ENCODE peak calls at places on chromosomes 12 and 14, in four cellular contexts. One of them, this sample, is unnamed.

GRCh38 chr12:119204137-119204536 is 25.4 kb downstream of the HSPB8 start:
- DNase-seq in PC-3: no peak
- DNase-seq in heart right ventricle: peak
- DNase-seq in AG10803: no peak
- DNase-seq in this sample: no peak

GRCh38 chr12:121295746-121296617 is 527 bp downstream of the CAMKK2 start:
- DNase-seq in heart right ventricle: peak
- DNase-seq in AG10803: peak
- DNase-seq in PC-3: peak
- DNase-seq in this sample: peak

GRCh38 chr14:72518809-72519377 is 375.0 kb downstream of the DPF3 start:
- DNase-seq in AG10803: no peak
- DNase-seq in PC-3: no peak
- DNase-seq in heart right ventricle: no peak
- DNase-seq in this sample: peak

GRCh38 chr14:92103363-92103762 is 3.0 kb downstream of the ATXN3 start:
- DNase-seq in PC-3: no peak
- DNase-seq in heart right ventricle: no peak
- DNase-seq in AG10803: no peak
- DNase-seq in this sample: no peak

GRCh38 chr14:102592969-102593840 is 756 bp downstream of the RCOR1 start:
- DNase-seq in AG10803: no peak
- DNase-seq in PC-3: peak
- DNase-seq in heart right ventricle: peak
- DNase-seq in this sample: peak

GRCh38 chr12:108332791-108333382 is 6.2 kb downstream of the CMKLR1 start:
- DNase-seq in PC-3: no peak
- DNase-seq in heart right ventricle: peak
- DNase-seq in AG10803: no peak
- DNase-seq in this sample: peak

GRCh38 chr14:33057585-33057984 is 118.9 kb downstream of the NPAS3 start:
- DNase-seq in heart right ventricle: no peak
- DNase-seq in AG10803: no peak
- DNase-seq in PC-3: peak
- DNase-seq in this sample: no peak

GRCh38 chr12:62963642-62964041 is 28.7 kb upstream of the PPM1H start:
- DNase-seq in heart right ventricle: no peak
- DNase-seq in AG10803: no peak
- DNase-seq in PC-3: no peak
- DNase-seq in this sample: no peak

GRCh38 chr12:93333828-93334227 is 43.9 kb upstream of the NUDT4 start:
- DNase-seq in AG10803: no peak
- DNase-seq in heart right ventricle: no peak
- DNase-seq in PC-3: no peak
- DNase-seq in this sample: no peak

GRCh38 chr14:61337893-61338292 is 16.5 kb downstream of the PRKCH start:
- DNase-seq in AG10803: no peak
- DNase-seq in heart right ventricle: no peak
- DNase-seq in PC-3: no peak
- DNase-seq in this sample: peak

GRCh38 chr12:104620761-104621531 is 164.2 kb downstream of the CHST11 start:
- DNase-seq in heart right ventricle: no peak
- DNase-seq in PC-3: no peak
- DNase-seq in AG10803: no peak
- DNase-seq in this sample: no peak

GRCh38 chr12:38776657-38777056 is 128.7 kb downstream of the CPNE8 start:
- DNase-seq in AG10803: no peak
- DNase-seq in heart right ventricle: no peak
- DNase-seq in PC-3: peak
- DNase-seq in this sample: no peak

GRCh38 chr14:105940534-105941225 is 414.3 kb downstream of the TMEM121 start:
- DNase-seq in PC-3: no peak
- DNase-seq in AG10803: no peak
- DNase-seq in heart right ventricle: no peak
- DNase-seq in this sample: no peak
- H3K4me3 ChIP-seq in PC-3: no peak
- H3K4me3 ChIP-seq in AG10803: no peak
- H3K4me3 ChIP-seq in heart right ventricle: no peak
- H3K4me3 ChIP-seq in this sample: no peak

GRCh38 chr14:95431199-95432145 is 85.0 kb downstream of the SYNE3 start:
- DNase-seq in AG10803: peak
- DNase-seq in PC-3: peak
- DNase-seq in heart right ventricle: no peak
- DNase-seq in this sample: peak
- TF ChIP-seq CTCF in AG10803: peak
- TF ChIP-seq CTCF in PC-3: peak
- TF ChIP-seq CTCF in heart right ventricle: peak
- TF ChIP-seq CTCF in this sample: peak

GRCh38 chr12:41917181-41917580 is 227.5 kb downstream of the GXYLT1 start:
- DNase-seq in PC-3: no peak
- DNase-seq in AG10803: no peak
- DNase-seq in heart right ventricle: no peak
- DNase-seq in this sample: no peak

GRCh38 chr12:41919526-41920305 is 225.0 kb downstream of the GXYLT1 start:
- DNase-seq in AG10803: no peak
- DNase-seq in PC-3: no peak
- DNase-seq in heart right ventricle: no peak
- DNase-seq in this sample: no peak

GRCh38 chr12:41917827-41918445 is 226.7 kb downstream of the GXYLT1 start:
- DNase-seq in AG10803: no peak
- DNase-seq in heart right ventricle: no peak
- DNase-seq in PC-3: peak
- DNase-seq in this sample: no peak

GRCh38 chr12:41923351-41923750 is 221.3 kb downstream of the GXYLT1 start:
- DNase-seq in AG10803: no peak
- DNase-seq in heart right ventricle: no peak
- DNase-seq in PC-3: no peak
- DNase-seq in this sample: no peak

DNA sequence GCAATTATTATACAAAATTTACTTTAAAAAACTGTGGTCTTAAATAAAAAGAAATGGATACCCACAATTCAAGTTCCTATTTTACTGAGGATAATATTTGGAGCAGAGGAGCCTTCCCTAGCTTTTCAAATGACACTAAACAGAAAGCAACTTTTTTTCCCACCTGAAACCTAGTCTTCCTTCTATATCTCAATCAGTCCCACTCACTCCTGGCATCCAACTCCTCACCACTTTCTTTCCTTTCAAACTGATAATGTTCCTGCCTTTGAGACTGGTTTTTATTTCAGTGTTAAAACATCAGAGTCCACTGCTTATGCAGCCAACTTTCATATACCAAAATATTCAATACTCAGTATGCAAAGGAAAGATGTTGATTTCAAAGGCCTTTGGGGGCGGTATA is 225.6 kb downstream of the GXYLT1 start:
- DNase-seq in heart right ventricle: no peak
- DNase-seq in AG10803: no peak
- DNase-seq in PC-3: no peak
- DNase-seq in this sample: no peak
- H3K4me3 ChIP-seq in heart right ventricle: no peak
- H3K4me3 ChIP-seq in AG10803: no peak
- H3K4me3 ChIP-seq in PC-3: no peak
- H3K4me3 ChIP-seq in this sample: no peak

GRCh38 chr12:109944975-109945374 is 44.9 kb downstream of the TCHP start:
- DNase-seq in heart right ventricle: peak
- DNase-seq in AG10803: peak
- DNase-seq in PC-3: no peak
- DNase-seq in this sample: no peak
- TF ChIP-seq CTCF in heart right ventricle: peak
- TF ChIP-seq CTCF in AG10803: no peak
- TF ChIP-seq CTCF in PC-3: no peak
- TF ChIP-seq CTCF in this sample: no peak

DNA sequence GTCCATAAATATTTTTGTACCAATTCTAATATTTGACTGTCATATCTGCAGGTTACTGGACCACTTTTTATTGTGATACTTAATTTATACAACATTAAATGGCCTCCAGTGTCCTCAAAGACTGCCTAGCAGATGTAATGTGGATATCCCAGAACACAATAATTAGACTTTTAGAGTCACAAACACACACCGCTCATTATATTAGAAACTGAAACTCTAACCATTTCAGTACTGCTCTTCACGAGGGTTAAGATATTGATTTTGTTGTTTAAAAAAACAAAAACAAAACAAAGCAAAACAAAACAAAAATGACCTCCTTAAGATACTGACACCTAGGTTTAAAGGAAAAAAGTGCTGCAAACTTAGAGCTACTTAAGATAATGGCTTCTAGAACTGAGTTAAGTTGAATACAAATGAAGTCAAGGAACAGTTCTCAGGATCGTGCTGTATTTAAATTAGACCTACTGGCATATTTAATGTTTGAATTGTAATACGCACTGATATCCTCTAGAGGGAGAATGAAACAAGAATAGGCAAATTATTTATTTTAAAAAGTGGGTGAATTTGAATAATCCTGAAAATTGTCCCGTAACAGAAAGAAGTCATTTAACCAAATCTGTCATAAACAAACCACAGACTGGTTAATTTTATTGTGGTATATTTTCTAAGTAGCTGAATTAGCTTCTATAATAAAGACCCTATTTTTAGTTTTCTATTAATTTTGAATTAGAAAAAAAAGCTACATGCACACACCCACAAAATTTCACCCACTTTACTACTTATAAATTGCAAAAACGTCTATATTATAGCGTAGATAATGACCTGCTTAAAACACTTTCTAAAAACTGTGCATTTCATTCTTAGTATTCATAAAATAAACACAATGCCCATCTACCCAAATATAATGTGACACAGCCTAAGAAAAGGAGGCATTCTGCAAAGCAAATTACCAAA is 395.2 kb upstream of the DCN start:
- DNase-seq in AG10803: peak
- DNase-seq in PC-3: peak
- DNase-seq in heart right ventricle: no peak
- DNase-seq in this sample: peak
- H3K4me3 ChIP-seq in AG10803: peak
- H3K4me3 ChIP-seq in PC-3: peak
- H3K4me3 ChIP-seq in heart right ventricle: peak
- H3K4me3 ChIP-seq in this sample: peak

DNA sequence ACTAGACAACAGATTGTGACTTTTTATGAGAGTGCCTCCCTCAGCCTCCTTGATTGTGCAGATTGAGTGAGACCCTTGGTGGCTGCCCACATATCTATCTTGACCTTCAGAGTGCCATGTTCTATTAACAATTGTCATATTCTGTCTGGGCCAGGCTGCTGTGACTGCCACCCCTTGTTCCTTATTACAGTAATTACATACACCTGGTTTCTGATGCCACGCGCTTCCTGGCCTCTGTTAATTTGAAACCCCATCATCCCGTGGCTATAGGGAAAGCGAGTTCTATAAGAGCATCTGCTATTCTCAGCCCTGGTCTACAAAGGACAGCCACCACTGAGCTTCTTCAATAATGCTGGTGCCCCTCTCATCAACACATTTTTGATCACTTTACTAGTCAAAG is 228.7 kb downstream of the PCNX1 start:
- DNase-seq in AG10803: no peak
- DNase-seq in PC-3: no peak
- DNase-seq in heart right ventricle: no peak
- DNase-seq in this sample: no peak
- TF ChIP-seq CTCF in AG10803: no peak
- TF ChIP-seq CTCF in PC-3: no peak
- TF ChIP-seq CTCF in heart right ventricle: no peak
- TF ChIP-seq CTCF in this sample: no peak

GRCh38 chr14:20642182-20642581 is 691 bp upstream of the OR6S1 start:
- DNase-seq in AG10803: no peak
- DNase-seq in PC-3: no peak
- DNase-seq in heart right ventricle: no peak
- DNase-seq in this sample: no peak
- H3K4me3 ChIP-seq in AG10803: no peak
- H3K4me3 ChIP-seq in PC-3: no peak
- H3K4me3 ChIP-seq in heart right ventricle: no peak
- H3K4me3 ChIP-seq in this sample: no peak

GRCh38 chr14:64761441-64762043 is 57.3 kb downstream of the PLEKHG3 start:
- DNase-seq in PC-3: peak
- DNase-seq in AG10803: no peak
- DNase-seq in heart right ventricle: no peak
- DNase-seq in this sample: no peak
- TF ChIP-seq CTCF in PC-3: peak
- TF ChIP-seq CTCF in AG10803: peak
- TF ChIP-seq CTCF in heart right ventricle: no peak
- TF ChIP-seq CTCF in this sample: no peak

GRCh38 chr12:114405449-114406271 is at the start of gene TBX5:
- DNase-seq in AG10803: peak
- DNase-seq in PC-3: no peak
- DNase-seq in heart right ventricle: peak
- DNase-seq in this sample: no peak
- H3K4me3 ChIP-seq in AG10803: peak
- H3K4me3 ChIP-seq in PC-3: no peak
- H3K4me3 ChIP-seq in heart right ventricle: peak
- H3K4me3 ChIP-seq in this sample: no peak